ENCODE peak calls at places on chromosome 21, in six cellular contexts. One of them, this sample, is unnamed.

GRCh38 chr21:14982336-14982735 is 82.5 kb downstream of the NRIP1 start:
- DNase-seq in tibial artery: no peak
- DNase-seq in ELF-1: no peak
- DNase-seq in CD8-positive, alpha-beta T cell: no peak
- DNase-seq in cardiac muscle cell: no peak
- DNase-seq in GM13976: no peak
- DNase-seq in this sample: no peak

GRCh38 chr21:17527711-17528110 is 14.9 kb downstream of the CXADR start:
- DNase-seq in tibial artery: no peak
- DNase-seq in ELF-1: no peak
- DNase-seq in CD8-positive, alpha-beta T cell: no peak
- DNase-seq in cardiac muscle cell: no peak
- DNase-seq in GM13976: no peak
- DNase-seq in this sample: no peak

GRCh38 chr21:33394260-33394659 is 9.0 kb upstream of the IFNGR2 start:
- DNase-seq in tibial artery: peak
- DNase-seq in ELF-1: no peak
- DNase-seq in CD8-positive, alpha-beta T cell: no peak
- DNase-seq in cardiac muscle cell: no peak
- DNase-seq in GM13976: no peak
- DNase-seq in this sample: no peak

GRCh38 chr21:38859852-38860251 is 54.1 kb downstream of the ETS2 start:
- DNase-seq in tibial artery: no peak
- DNase-seq in ELF-1: no peak
- DNase-seq in CD8-positive, alpha-beta T cell: no peak
- DNase-seq in cardiac muscle cell: no peak
- DNase-seq in GM13976: no peak
- DNase-seq in this sample: no peak

GRCh38 chr21:28971171-28971570 is 21.5 kb downstream of the LTN1 start:
- DNase-seq in tibial artery: no peak
- DNase-seq in ELF-1: no peak
- DNase-seq in CD8-positive, alpha-beta T cell: no peak
- DNase-seq in cardiac muscle cell: no peak
- DNase-seq in GM13976: no peak
- DNase-seq in this sample: no peak

GRCh38 chr21:39601194-39601940 is 11.4 kb upstream of the B3GALT5 start:
- DNase-seq in tibial artery: no peak
- DNase-seq in ELF-1: no peak
- DNase-seq in CD8-positive, alpha-beta T cell: no peak
- DNase-seq in cardiac muscle cell: peak
- DNase-seq in GM13976: no peak
- DNase-seq in this sample: no peak

GRCh38 chr21:42171091-42172053 is 47.6 kb upstream of the ABCG1 start:
- DNase-seq in tibial artery: no peak
- DNase-seq in ELF-1: no peak
- DNase-seq in CD8-positive, alpha-beta T cell: no peak
- DNase-seq in cardiac muscle cell: no peak
- DNase-seq in GM13976: no peak
- DNase-seq in this sample: no peak

GRCh38 chr21:37766104-37766503 is 150.2 kb downstream of the KCNJ6 start:
- DNase-seq in tibial artery: no peak
- DNase-seq in ELF-1: no peak
- DNase-seq in CD8-positive, alpha-beta T cell: no peak
- DNase-seq in cardiac muscle cell: no peak
- DNase-seq in GM13976: no peak
- DNase-seq in this sample: no peak

GRCh38 chr21:36471254-36471723 is 8.6 kb downstream of the CLDN14 start:
- DNase-seq in tibial artery: no peak
- DNase-seq in ELF-1: no peak
- DNase-seq in CD8-positive, alpha-beta T cell: no peak
- DNase-seq in cardiac muscle cell: no peak
- DNase-seq in GM13976: peak
- DNase-seq in this sample: no peak

GRCh38 chr21:26753822-26754221 is 91.4 kb downstream of the ADAMTS1 start:
- DNase-seq in tibial artery: no peak
- DNase-seq in ELF-1: no peak
- DNase-seq in CD8-positive, alpha-beta T cell: no peak
- DNase-seq in cardiac muscle cell: no peak
- DNase-seq in GM13976: no peak
- DNase-seq in this sample: no peak